ENCODE peak calls at places on chromosomes 11 and 22, in eight cellular contexts. L is neural crest cell, Z is AG08395, J is EL, X is kidney tubule cell, R is T-cell, D is nephron progenitor cell, M is skeletal muscle cell. W is an unnamed sample.

GRCh38 chr11:120877746-120878365 is 146.0 kb upstream of the TBCEL start:
- DNase-seq in L (no peak), R (no peak), M (no peak), Z (no peak), D (no peak), J (no peak), X (no peak), W (no peak)

GRCh38 chr11:47566166-47566546 is 757 bp downstream of the PTPMT1 start:
- DNase-seq in R (no peak), X (peak), L (no peak), M (no peak), Z (no peak), J (peak), D (no peak), W (no peak)

GRCh38 chr11:118415739-118416068 is 14.3 kb downstream of the ATP5MG start:
- DNase-seq in D (no peak), M (peak), R (no peak), L (no peak), Z (peak), X (peak), J (peak), W (peak)

GRCh38 chr11:11416502-11416901 is 63.5 kb upstream of the CSNK2A3 start:
- DNase-seq in Z (peak), M (peak), J (peak), R (no peak), X (peak), D (no peak), L (no peak), W (peak)

GRCh38 chr11:63017306-63017974 is 1.8 kb upstream of the SLC22A8 start:
- DNase-seq in M (peak), J (peak), R (no peak), L (no peak), D (no peak), Z (no peak), X (no peak), W (peak)

GRCh38 chr11:67268036-67268683 is 1.9 kb downstream of the GRK2 start:
- DNase-seq in J (no peak), R (peak), D (no peak), X (no peak), L (no peak), M (no peak), Z (no peak), W (no peak)

GRCh38 chr11:122656631-122657101 is 1.1 kb downstream of the UBASH3B start:
- DNase-seq in M (no peak), X (peak), L (peak), Z (peak), R (peak), J (peak), D (peak), W (peak)

GRCh38 chr11:100830295-100830694 is 143.2 kb downstream of the ARHGAP42 start:
- DNase-seq in X (peak), D (peak), M (no peak), L (no peak), R (no peak), Z (no peak), J (no peak), W (peak)

GRCh38 chr11:11454671-11455223 is 101.7 kb upstream of the CSNK2A3 start:
- DNase-seq in L (no peak), M (no peak), R (no peak), J (no peak), D (no peak), Z (no peak), X (no peak), W (no peak)

GRCh38 chr11:118212131-118212725 is 12.6 kb downstream of the JAML start:
- DNase-seq in D (no peak), L (no peak), R (no peak), Z (no peak), M (no peak), J (no peak), X (no peak), W (no peak)

GRCh38 chr22:27670701-27671412 is 130.7 kb downstream of the MN1 start:
- DNase-seq in M (no peak), R (no peak), Z (no peak), L (peak), J (no peak), D (peak), X (no peak), W (peak)

GRCh38 chr11:62575156-62575555 is 1.5 kb upstream of the EEF1G start:
- DNase-seq in R (no peak), L (no peak), X (no peak), J (no peak), D (no peak), M (no peak), Z (no peak), W (no peak)

GRCh38 chr22:38866399-38867123 is 5.5 kb downstream of the CBX6 start:
- DNase-seq in Z (no peak), X (no peak), M (no peak), R (no peak), J (no peak), L (no peak), D (no peak), W (no peak)

GRCh38 chr11:112345166-112345565 is 84.5 kb upstream of the PLET1 start:
- DNase-seq in R (no peak), D (no peak), Z (no peak), L (no peak), J (no peak), X (no peak), M (peak), W (no peak)

GRCh38 chr11:113876074-113876797 is 864 bp upstream of the USP28 start:
- DNase-seq in L (no peak), D (no peak), J (no peak), R (no peak), X (no peak), Z (no peak), M (no peak), W (no peak)

GRCh38 chr11:34161812-34162506 is 56.5 kb downstream of the NAT10 start:
- DNase-seq in J (peak), L (no peak), Z (no peak), X (peak), D (no peak), M (no peak), R (peak), W (no peak)

GRCh38 chr11:40027737-40028136 is 1431.7 kb downstream of the LRRC4C start:
- DNase-seq in M (no peak), R (no peak), L (no peak), X (no peak), Z (no peak), J (no peak), D (no peak), W (no peak)

GRCh38 chr11:22742149-22742548 is 75.7 kb downstream of the GAS2 start:
- DNase-seq in R (no peak), J (no peak), D (peak), Z (no peak), L (no peak), M (no peak), X (no peak), W (no peak)

GRCh38 chr11:118895093-118896039 is 11.7 kb downstream of the CXCR5 start:
- DNase-seq in R (peak), X (peak), L (no peak), J (no peak), D (no peak), Z (no peak), M (no peak), W (no peak)

GRCh38 chr11:134266841-134267251 is 9.3 kb upstream of the GLB1L3 start:
- DNase-seq in J (peak), D (no peak), L (no peak), R (no peak), M (peak), Z (peak), X (no peak), W (no peak)

GRCh38 chr22:47618611-47619010 is 856.2 kb downstream of the TBC1D22A start:
- DNase-seq in X (no peak), J (no peak), M (no peak), D (no peak), L (no peak), Z (no peak), R (no peak), W (no peak)

GRCh38 chr11:108685419-108686161 is 20.7 kb downstream of the DDX10 start:
- DNase-seq in L (no peak), M (no peak), J (peak), Z (no peak), R (no peak), D (no peak), X (no peak), W (no peak)

GRCh38 chr22:46953968-46954755 is 191.7 kb downstream of the TBC1D22A start:
- DNase-seq in X (no peak), J (no peak), D (no peak), R (no peak), Z (no peak), M (peak), L (no peak), W (no peak)

GRCh38 chr11:75762158-75762557 is 6.4 kb upstream of the DGAT2 start:
- DNase-seq in L (no peak), Z (no peak), R (no peak), J (no peak), M (no peak), D (no peak), X (no peak), W (no peak)

GRCh38 chr11:33753304-33753703 is 17.1 kb upstream of the CD59 start:
- DNase-seq in R (no peak), J (peak), L (no peak), Z (peak), M (peak), X (peak), D (no peak), W (peak)

GRCh38 chr22:20240900-20241299 is 27.2 kb downstream of the RTN4R start:
- DNase-seq in R (no peak), L (no peak), M (no peak), X (no peak), Z (no peak), D (no peak), J (no peak), W (no peak)

GRCh38 chr11:72223615-72224586 is 666 bp upstream of the INPPL1 start:
- DNase-seq in X (peak), R (peak), J (peak), D (peak), Z (peak), L (peak), M (no peak), W (no peak)

GRCh38 chr22:39650996-39651782 is 80.6 kb downstream of the CACNA1I start:
- DNase-seq in L (no peak), M (no peak), X (no peak), J (no peak), R (no peak), D (no peak), Z (no peak), W (no peak)

W was measured in retinal pigment epithelial cell.